ENCODE peak calls at places on chromosomes 16 and 17, in five cellular contexts. P is transverse colon, T is fibroblast of pulmonary artery, G is A549, U is PC-3. V is an unnamed sample.
A peak's percentile ranks its signal among the peaks of the same experiment; 100 is the strongest.

GRCh38 chr17:42016411-42016831 is 818 bp downstream of the DNAJC7 start:
- DNase-seq in P (no peak), G (no peak), T (peak; percentile 26), U (no peak), V (peak; percentile 45)

GRCh38 chr17:71934520-71934919 is 186.3 kb upstream of the SOX9 start:
- DNase-seq in U (peak; percentile 74), T (no peak), G (no peak), P (no peak), V (no peak)

GRCh38 chr17:81652901-81653771 is 3.2 kb downstream of the PDE6G start:
- DNase-seq in P (no peak), G (no peak), T (no peak), U (no peak), V (no peak)

GRCh38 chr17:14091367-14091766 is 22.1 kb downstream of the COX10 start:
- DNase-seq in G (no peak), U (no peak), T (no peak), P (no peak), V (no peak)

GRCh38 chr17:17603178-17603894 is 11.8 kb upstream of the PEMT start:
- DNase-seq in P (no peak), T (no peak), G (no peak), U (no peak), V (no peak)

GRCh38 chr17:66233023-66233753 is 4.0 kb upstream of the APOH start:
- DNase-seq in G (no peak), P (no peak), T (no peak), U (no peak), V (no peak)

GRCh38 chr17:14784997-14785696 is 480.0 kb downstream of the PMP22 start:
- DNase-seq in G (no peak), U (peak; percentile 48), T (no peak), P (no peak), V (no peak)

GRCh38 chr17:1460233-1460632 is 4.2 kb upstream of the CRK start:
- DNase-seq in T (no peak), P (peak; percentile 81), G (peak; percentile 61), U (peak; percentile 66), V (peak; percentile 33)

GRCh38 chr17:27575100-27575911 is 55.7 kb upstream of the LGALS9 start:
- DNase-seq in G (no peak), T (no peak), P (no peak), U (no peak), V (no peak)

GRCh38 chr16:66381585-66382170 is 15.2 kb downstream of the CDH5 start:
- DNase-seq in P (no peak), T (no peak), U (no peak), G (no peak), V (no peak)

GRCh38 chr16:49921791-49922456 is 66.0 kb upstream of the ZNF423 start:
- DNase-seq in G (peak; percentile 66), U (peak; percentile 52), P (peak; percentile 80), T (peak; percentile 62), V (peak; percentile 54)

GRCh38 chr16:86306811-86307517 is 203.4 kb upstream of the FOXF1 start:
- DNase-seq in U (no peak), G (no peak), T (peak; percentile 89), P (no peak), V (peak; percentile 68)

GRCh38 chr17:8100763-8101162 is 13.2 kb upstream of the ALOX12B start:
- DNase-seq in U (no peak), G (no peak), T (no peak), P (no peak), V (no peak)

GRCh38 chr17:78667091-78667490 is 89.9 kb upstream of the DNAH17 start:
- DNase-seq in T (no peak), G (no peak), P (no peak), U (no peak), V (no peak)

GRCh38 chr17:77140878-77141767 is at the start of gene SEC14L1:
- DNase-seq in T (peak; percentile 54), G (no peak), P (peak; percentile 42), U (peak; percentile 66), V (peak; percentile 44)

DNA sequence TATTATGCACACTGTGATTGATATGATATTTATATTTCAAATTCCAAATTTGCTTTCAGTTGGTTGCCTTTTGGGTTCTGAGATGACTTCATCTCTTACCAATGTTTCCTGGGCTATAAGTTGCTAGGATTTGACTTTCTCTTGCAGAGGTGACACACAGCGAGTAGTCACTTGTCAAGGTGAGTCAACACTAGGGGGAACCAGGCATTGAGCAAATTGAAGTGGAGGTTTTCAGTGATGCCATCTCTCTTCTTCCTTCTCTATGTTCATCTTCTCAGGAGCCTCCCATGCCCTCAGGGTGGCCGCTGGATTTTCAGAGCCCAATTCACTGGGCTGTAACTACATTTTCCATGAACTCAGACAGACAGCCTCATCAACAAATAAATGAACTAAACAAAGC is 6.0 kb upstream of the CPD start:
- DNase-seq in T (no peak), G (peak; percentile 65), U (peak; percentile 69), P (no peak), V (no peak)
- TF ChIP-seq CTCF in T (no peak), G (peak; percentile 13), U (peak; percentile 46), P (no peak), V (no peak)

GRCh38 chr16:47110939-47111338 is 32.8 kb downstream of the NETO2 start:
- DNase-seq in G (peak; percentile 21), U (peak; percentile 18), T (peak; percentile 8), P (no peak), V (no peak)
- TF ChIP-seq CTCF in G (no peak), U (peak; percentile 21), T (peak; percentile 13), P (no peak), V (no peak)

GRCh38 chr16:88665570-88665969 is 2.7 kb upstream of the MVD start:
- DNase-seq in G (no peak), U (no peak), P (no peak), T (no peak), V (no peak)

GRCh38 chr16:88671806-88672205 is 8.9 kb upstream of the MVD start:
- DNase-seq in T (no peak), G (no peak), P (no peak), U (no peak), V (no peak)

GRCh38 chr16:88669986-88670385 is 7.1 kb upstream of the MVD start:
- DNase-seq in U (no peak), P (no peak), G (no peak), T (no peak), V (peak; percentile 33)

GRCh38 chr16:88665148-88665547 is 2.3 kb upstream of the MVD start:
- DNase-seq in T (no peak), U (no peak), G (no peak), P (no peak), V (no peak)

DNA sequence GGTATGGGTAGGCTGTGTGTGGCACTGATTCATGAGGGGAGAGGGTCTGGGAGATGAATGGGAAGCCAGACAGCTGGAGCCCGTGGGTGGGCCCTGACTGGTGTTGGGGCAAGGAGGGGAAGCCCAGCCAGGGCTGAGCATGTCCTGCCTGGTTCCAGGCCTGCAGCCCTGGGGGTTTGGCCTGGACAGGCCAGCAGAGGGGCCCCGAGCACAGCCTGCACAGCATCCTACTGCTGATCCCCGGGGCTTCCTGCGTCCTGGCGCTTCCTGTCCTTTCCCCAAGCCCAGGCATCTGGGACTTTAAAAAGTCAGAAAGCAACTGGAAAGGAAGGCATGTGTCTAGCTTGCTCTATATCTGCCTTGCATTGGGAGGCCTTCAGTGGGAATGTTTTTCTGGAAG is 4.6 kb upstream of the MVD start:
- DNase-seq in P (no peak), U (no peak), T (no peak), G (no peak), V (no peak)
- TF ChIP-seq CTCF in P (no peak), U (no peak), T (no peak), G (no peak), V (no peak)

GRCh38 chr16:48234630-48235029 is 9.5 kb upstream of the LONP2 start:
- DNase-seq in P (no peak), G (no peak), T (no peak), U (no peak), V (no peak)

GRCh38 chr16:48232459-48233040 is 11.6 kb upstream of the LONP2 start:
- DNase-seq in G (no peak), T (no peak), U (peak; percentile 35), P (no peak), V (no peak)

GRCh38 chr16:48235058-48235555 is 9.0 kb upstream of the LONP2 start:
- DNase-seq in T (no peak), P (no peak), U (no peak), G (no peak), V (no peak)

GRCh38 chr16:48235556-48236136 is 8.5 kb upstream of the LONP2 start:
- DNase-seq in T (peak; percentile 19), U (peak; percentile 19), P (peak; percentile 44), G (no peak), V (no peak)

DNA sequence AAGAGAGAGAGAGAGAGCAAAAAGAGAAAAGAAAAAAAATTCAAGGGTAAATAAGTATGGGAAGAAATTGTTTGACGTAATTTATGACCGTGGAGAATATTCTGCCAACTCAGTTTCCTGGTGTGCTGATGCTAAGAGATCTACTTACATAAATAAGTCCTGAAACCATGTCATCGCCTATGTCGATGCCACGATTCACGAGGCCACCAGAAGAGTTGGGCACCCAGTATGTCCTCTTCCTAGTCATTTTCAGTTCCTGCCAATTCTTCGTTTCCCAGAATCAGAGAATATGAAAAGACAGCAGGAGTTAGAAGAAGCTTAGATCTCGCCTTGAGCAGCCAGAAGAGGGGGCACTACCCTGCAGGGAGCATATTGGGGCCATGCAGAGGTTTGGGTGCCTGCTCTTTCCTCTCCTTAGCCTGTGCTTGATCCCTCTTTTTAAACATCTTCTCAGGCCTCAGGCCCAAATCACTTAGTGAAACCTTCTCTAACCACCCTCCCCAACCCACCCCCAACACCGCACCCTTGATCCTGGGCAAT is 12.4 kb upstream of the LONP2 start:
- DNase-seq in U (peak; percentile 20), P (peak; percentile 30), G (peak; percentile 23), T (peak; percentile 63), V (peak; percentile 51)
- TF ChIP-seq CTCF in U (peak; percentile 52), P (peak; percentile 29), G (peak; percentile 55), T (peak; percentile 74), V (peak; percentile 67)

GRCh38 chr17:65093930-65094329 is 37.4 kb upstream of the GNA13 start:
- DNase-seq in U (no peak), T (no peak), P (no peak), G (no peak), V (no peak)
- TF ChIP-seq CTCF in U (peak; percentile 46), T (peak; percentile 25), P (peak; percentile 10), G (no peak), V (peak; percentile 18)

GRCh38 chr16:3149630-3150345 is 15.0 kb downstream of the ZNF213 start:
- DNase-seq in U (peak; percentile 44), G (peak; percentile 78), T (peak; percentile 67), P (peak; percentile 81), V (peak; percentile 39)
- TF ChIP-seq CTCF in U (peak; percentile 59), G (peak; percentile 50), T (peak; percentile 43), P (peak; percentile 30), V (peak; percentile 39)

GRCh38 chr16:733382-734207 is 6.7 kb downstream of the HAGHL start:
- DNase-seq in T (no peak), U (no peak), G (no peak), P (no peak), V (no peak)
- TF ChIP-seq CTCF in T (peak; percentile 12), U (no peak), G (peak; percentile 49), P (no peak), V (peak; percentile 40)